ENCODE peak calls at places on chromosome 19, in seven cellular contexts. C is K562, B is H1, D is A549, A is SK-N-SH, V is GM12878, Q is HepG2. J is an unnamed sample.

GRCh38 chr19:23957660-23958281 is 43.1 kb downstream of the ZNF726 start:
- DNase-seq in D (peak; percentile 11), A (no peak), B (no peak), V (no peak), C (no peak), Q (no peak), J (peak; percentile 82)

GRCh38 chr19:1851581-1852293 is 3.5 kb upstream of the REXO1 start:
- DNase-seq in D (no peak), A (no peak), V (no peak), C (no peak), B (no peak), Q (no peak), J (no peak)

GRCh38 chr19:40598918-40599307 is 2.3 kb upstream of the LTBP4 start:
- DNase-seq in A (no peak), D (no peak), B (no peak), Q (no peak), C (no peak), V (no peak), J (no peak)

GRCh38 chr19:20077791-20078463 is at the start of gene ZNF90:
- DNase-seq in Q (peak; percentile 88), V (peak; percentile 11), C (peak; percentile 6), D (peak; percentile 1), B (peak; percentile 96), A (peak; percentile 87), J (peak; percentile 93)

GRCh38 chr19:32404213-32404938 is 1.2 kb upstream of the DPY19L3 start:
- DNase-seq in A (no peak), B (no peak), C (no peak), V (no peak), Q (peak; percentile 18), D (no peak), J (no peak)

GRCh38 chr19:1241417-1242095 is at the start of gene ATP5F1D:
- DNase-seq in D (peak; percentile 94), A (peak; percentile 93), Q (peak; percentile 88), B (peak; percentile 94), C (peak; percentile 76), V (peak; percentile 80), J (peak; percentile 95)

GRCh38 chr19:34222386-34222785 is 32.0 kb upstream of the GARRE1 start:
- DNase-seq in C (no peak), V (no peak), A (no peak), B (no peak), Q (no peak), D (no peak), J (no peak)

GRCh38 chr19:42091300-42092266 is 15.6 kb downstream of the ZNF574 start:
- DNase-seq in V (no peak), C (no peak), A (peak; percentile 50), B (no peak), Q (no peak), D (peak; percentile 66), J (peak; percentile 64)

GRCh38 chr19:6476896-6477431 is 4.6 kb downstream of the DENND1C start:
- DNase-seq in Q (no peak), C (no peak), B (no peak), D (no peak), V (no peak), A (no peak), J (no peak)

GRCh38 chr19:988081-988480 is 3.9 kb downstream of the WDR18 start:
- DNase-seq in C (no peak), A (no peak), D (no peak), V (no peak), B (no peak), Q (no peak), J (no peak)

GRCh38 chr19:10858204-10858828 is 10.1 kb downstream of the C19orf38 start:
- DNase-seq in Q (no peak), C (peak; percentile 73), B (peak; percentile 78), V (no peak), A (peak; percentile 69), D (no peak), J (no peak)

GRCh38 chr19:45419895-45420294 is 3.8 kb downstream of the ERCC1 start:
- DNase-seq in Q (no peak), V (no peak), B (no peak), A (no peak), D (no peak), C (no peak), J (no peak)

GRCh38 chr19:45152504-45153338 is 8.1 kb downstream of the NKPD1 start:
- DNase-seq in Q (no peak), B (peak; percentile 75), D (no peak), A (peak; percentile 80), C (no peak), V (no peak), J (peak; percentile 40)

GRCh38 chr19:43809762-43810696 is 7.8 kb upstream of the LYPD5 start:
- DNase-seq in A (peak; percentile 55), B (no peak), Q (peak; percentile 29), D (peak; percentile 82), C (peak; percentile 46), V (peak; percentile 24), J (peak; percentile 74)

GRCh38 chr19:12774588-12775555 is at the start of gene HOOK2:
- DNase-seq in Q (no peak), C (peak; percentile 70), A (no peak), D (no peak), B (peak; percentile 93), V (no peak), J (no peak)

GRCh38 chr19:1503089-1503924 is 9.5 kb downstream of the ADAMTSL5 start:
- DNase-seq in C (peak; percentile 85), A (peak; percentile 82), D (peak; percentile 50), B (peak; percentile 93), V (no peak), Q (no peak), J (peak; percentile 32)

GRCh38 chr19:34998777-34999497 is 1.2 kb upstream of the GRAMD1A start:
- DNase-seq in Q (peak; percentile 23), C (peak; percentile 46), B (peak; percentile 62), V (no peak), A (peak; percentile 64), D (no peak), J (no peak)

DNA sequence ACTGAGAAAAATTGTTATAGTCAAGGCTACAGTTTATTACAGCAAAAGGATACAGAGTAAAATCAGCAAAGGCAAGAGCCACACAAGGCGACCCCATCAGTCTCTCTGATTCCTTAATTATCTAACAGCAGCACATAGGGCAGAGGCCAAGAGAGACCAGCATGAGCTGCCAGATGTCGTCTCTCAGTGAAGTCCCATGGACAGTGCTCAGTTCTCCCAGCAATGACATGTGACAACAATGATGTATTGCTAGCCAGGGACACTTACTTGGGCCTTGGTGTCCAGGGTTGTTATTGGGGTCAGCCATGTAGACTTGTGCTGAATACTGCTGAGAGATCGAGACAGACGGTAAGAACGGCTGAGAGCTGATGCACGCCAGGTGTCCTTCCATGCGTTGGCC is 22.3 kb downstream of the ZSWIM9 start:
- DNase-seq in B (no peak), V (no peak), A (no peak), Q (no peak), C (no peak), D (no peak), J (no peak)
- H3K4me3 ChIP-seq in B (no peak overlapping the region), V (no peak overlapping the region), A (no peak overlapping the region), Q (no peak overlapping the region), C (no peak overlapping the region), D (no peak overlapping the region), J (no peak overlapping the region)

GRCh38 chr19:7605490-7606222 is 10.0 kb downstream of the CAMSAP3 start:
- DNase-seq in B (peak; percentile 86), A (peak; percentile 78), D (peak; percentile 72), V (peak; percentile 9), Q (peak; percentile 57), C (peak; percentile 94), J (no peak)
- TF ChIP-seq RFX5 in B (no peak), A (no peak), D (no peak), V (no peak), Q (no peak), C (no peak), J (no peak)

GRCh38 chr19:55174425-55175116 is 5.5 kb downstream of the SYT5 start:
- DNase-seq in A (no peak), Q (no peak), V (no peak), B (no peak), C (no peak), D (no peak), J (no peak)

GRCh38 chr19:55172741-55173140 is 6.3 kb upstream of the DNAAF3 start:
- DNase-seq in C (no peak), D (peak; percentile 46), Q (no peak), V (no peak), B (no peak), A (no peak), J (peak; percentile 75)

GRCh38 chr19:55173717-55174409 is 6.2 kb downstream of the SYT5 start:
- DNase-seq in V (no peak), B (peak; percentile 99), C (peak; percentile 90), A (peak; percentile 74), Q (peak; percentile 39), D (peak; percentile 93), J (peak; percentile 43)

GRCh38 chr19:55171440-55171839 is 5.0 kb upstream of the DNAAF3 start:
- DNase-seq in A (no peak), C (no peak), Q (no peak), B (no peak), V (no peak), D (no peak), J (no peak)

GRCh38 chr19:55173186-55173716 is 6.8 kb upstream of the DNAAF3 start:
- DNase-seq in A (no peak), D (no peak), Q (no peak), C (no peak), B (no peak), V (no peak), J (no peak)
- H3K4me3 ChIP-seq in A (no peak overlapping the region), D (peak overlapping the region; percentile 54), Q (peak overlapping the region; percentile 64), C (peak overlapping the region; percentile 60), B (peak overlapping the region; percentile 76), V (no peak overlapping the region), J (peak overlapping the region; percentile 14)

GRCh38 chr19:4693471-4694121 is 23.5 kb upstream of the MYDGF start:
- DNase-seq in A (no peak), D (no peak), V (no peak), C (no peak), B (no peak), Q (no peak), J (no peak)

GRCh38 chr19:4693078-4693350 is 22.9 kb upstream of the MYDGF start:
- DNase-seq in Q (no peak), C (no peak), V (no peak), B (no peak), D (no peak), A (no peak), J (no peak)

GRCh38 chr19:4692275-4693077 is 22.3 kb upstream of the MYDGF start:
- DNase-seq in V (no peak), D (no peak), B (no peak), A (no peak), Q (no peak), C (no peak), J (no peak)

GRCh38 chr19:4695224-4695731 is 25.1 kb upstream of the MYDGF start:
- DNase-seq in V (no peak), B (no peak), A (no peak), Q (no peak), D (no peak), C (no peak), J (no peak)

DNA sequence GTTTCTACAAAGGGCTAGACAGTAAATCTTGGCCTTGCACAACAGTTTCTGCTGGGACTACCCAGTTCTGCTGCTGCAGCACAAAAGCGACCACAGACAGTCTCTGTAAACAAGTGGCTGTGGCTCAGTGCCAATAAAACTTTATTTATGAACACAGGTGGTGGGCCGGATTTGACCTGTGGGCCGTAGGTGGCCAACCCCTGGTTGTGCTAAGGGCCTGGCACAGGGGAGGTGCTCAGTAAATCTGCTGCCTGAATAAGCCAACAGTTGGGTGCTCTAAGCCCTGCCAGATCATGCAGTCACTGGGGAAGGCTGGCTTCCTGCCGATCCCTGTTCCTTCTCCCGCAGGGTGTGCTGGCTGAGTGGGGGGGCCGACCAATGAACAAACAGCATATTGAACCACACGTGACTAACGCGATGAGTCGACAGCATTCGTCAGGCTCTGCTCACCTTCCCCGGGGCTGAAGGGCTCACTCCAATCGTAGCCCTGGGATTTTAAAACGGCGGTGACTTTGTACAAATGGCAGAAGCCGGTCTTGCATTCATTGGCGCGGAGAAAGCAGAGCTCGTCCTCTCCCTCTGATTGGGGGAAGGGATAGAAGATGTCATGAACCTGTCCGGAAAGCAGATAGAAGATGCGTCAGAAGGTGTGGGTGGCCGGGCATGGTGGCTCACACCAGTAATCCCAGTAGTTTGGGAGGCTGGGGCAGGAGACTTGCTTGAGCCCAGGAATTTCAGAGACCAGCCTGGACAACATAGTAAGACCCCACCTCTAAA is 24.3 kb upstream of the MYDGF start:
- DNase-seq in B (no peak), V (no peak), A (no peak), D (peak; percentile 89), Q (no peak), C (peak; percentile 61), J (peak; percentile 94)
- TF ChIP-seq RFX5 in B (no peak), V (no peak), A (no peak), D (no peak), Q (no peak), C (no peak), J (no peak)

J was measured in IMR-90.